ENCODE peak calls at places on chromosome 7, in ten cellular contexts. H is transverse colon; U is CD8-positive, alpha-beta T cell; Y is PC-9; G is cardiac fibroblast; S is hepatocyte; L is foreskin fibroblast; M is Peyer's patch; J is AG04449; W is mammary epithelial cell. X is an unnamed sample.

GRCh38 chr7:11130012-11130411 is 156.3 kb downstream of the PHF14 start:
- DNase-seq in Y (no peak), H (no peak), M (no peak), W (no peak), G (peak; percentile 55), J (peak; percentile 86), U (no peak), L (peak; percentile 3), S (no peak), X (no peak)

GRCh38 chr7:124074007-124074406 is 41.1 kb upstream of the TMEM229A start:
- DNase-seq in Y (no peak), H (no peak), U (no peak), G (peak; percentile 38), J (no peak), L (no peak), S (peak; percentile 37), M (no peak), W (no peak), X (no peak)

GRCh38 chr7:22207724-22208225 is 149.2 kb downstream of the RAPGEF5 start:
- DNase-seq in L (no peak), U (no peak), J (no peak), G (no peak), Y (no peak), S (no peak), M (no peak), W (no peak), H (no peak), X (no peak)

GRCh38 chr7:22220947-22221346 is 136.0 kb downstream of the RAPGEF5 start:
- DNase-seq in S (no peak), Y (no peak), W (no peak), L (no peak), U (no peak), G (peak; percentile 11), M (no peak), J (no peak), H (no peak), X (no peak)

GRCh38 chr7:108066486-108066885 is 63.5 kb upstream of the LAMB1 start:
- DNase-seq in J (no peak), H (no peak), L (no peak), Y (peak; percentile 8), G (no peak), U (no peak), M (no peak), W (peak; percentile 62), S (no peak), X (no peak)

GRCh38 chr7:157995815-157996214 is 591.8 kb downstream of the PTPRN2 start:
- DNase-seq in Y (no peak), L (no peak), G (no peak), J (no peak), H (no peak), U (no peak), W (no peak), S (no peak), M (no peak), X (no peak)

GRCh38 chr7:1986366-1987083 is 246.2 kb downstream of the MAD1L1 start:
- DNase-seq in W (no peak), H (no peak), J (no peak), L (no peak), U (peak; percentile 65), Y (no peak), G (no peak), M (no peak), S (no peak), X (peak; percentile 17)

GRCh38 chr7:115300228-115300870 is 378.5 kb downstream of the MDFIC start:
- DNase-seq in M (no peak), W (peak; percentile 4), H (no peak), L (peak; percentile 54), Y (no peak), G (peak; percentile 11), U (no peak), S (no peak), J (no peak), X (no peak)

GRCh38 chr7:30926323-30926722 is 14.7 kb downstream of the AQP1 start:
- DNase-seq in J (no peak), H (no peak), U (no peak), S (no peak), M (peak; percentile 5), Y (no peak), L (no peak), W (no peak), G (no peak), X (peak; percentile 32)

GRCh38 chr7:27099839-27100225 is 2.7 kb downstream of the HOXA2 start:
- DNase-seq in G (no peak), J (no peak), W (peak; percentile 35), Y (no peak), M (no peak), L (no peak), H (no peak), S (no peak), U (no peak), X (no peak)

GRCh38 chr7:92621026-92621540 is 30.9 kb upstream of the FAM133B start:
- DNase-seq in U (peak; percentile 83), S (peak; percentile 84), L (peak; percentile 85), J (peak; percentile 74), W (peak; percentile 78), Y (peak; percentile 70), M (peak; percentile 32), G (peak; percentile 98), H (peak; percentile 76), X (no peak)

GRCh38 chr7:44838751-44839150 is 9.1 kb downstream of the H2AZ2 start:
- DNase-seq in M (no peak), G (no peak), J (no peak), W (no peak), S (no peak), L (no peak), Y (no peak), H (no peak), U (no peak), X (no peak)

GRCh38 chr7:149524399-149524798 is 26.8 kb upstream of the ZNF746 start:
- DNase-seq in J (no peak), G (no peak), L (no peak), W (peak; percentile 38), H (no peak), U (no peak), S (no peak), Y (no peak), M (no peak), X (no peak)

GRCh38 chr7:115559877-115560276 is 470.7 kb downstream of the TFEC start:
- DNase-seq in U (no peak), G (no peak), H (no peak), L (no peak), J (no peak), Y (no peak), S (no peak), W (no peak), M (no peak), X (no peak)

GRCh38 chr7:42924223-42924877 is 7.6 kb downstream of the PSMA2 start:
- DNase-seq in Y (no peak), G (no peak), L (no peak), U (no peak), J (no peak), M (no peak), S (no peak), H (no peak), W (no peak), X (no peak)

GRCh38 chr7:99949645-99950228 is 20.3 kb upstream of the GJC3 start:
- DNase-seq in S (no peak), H (no peak), G (peak; percentile 40), W (no peak), Y (no peak), M (no peak), L (no peak), J (no peak), U (no peak), X (no peak)

GRCh38 chr7:151735854-151736402 is 141.0 kb downstream of the PRKAG2 start:
- DNase-seq in G (no peak), W (no peak), U (no peak), L (no peak), H (no peak), M (no peak), Y (no peak), S (no peak), J (no peak), X (no peak)

GRCh38 chr7:92835140-92835850 is 1.1 kb downstream of the CDK6 start:
- DNase-seq in Y (peak; percentile 73), U (peak; percentile 45), M (peak; percentile 56), W (peak; percentile 71), G (peak; percentile 81), L (peak; percentile 64), H (peak; percentile 75), S (peak; percentile 78), J (no peak), X (peak; percentile 75)

GRCh38 chr7:71616217-71616616 is 484.3 kb downstream of the GALNT17 start:
- DNase-seq in L (no peak), J (no peak), W (no peak), G (no peak), U (no peak), H (no peak), M (no peak), S (no peak), Y (no peak), X (no peak)

GRCh38 chr7:114085313-114085591 is 166.4 kb upstream of the PPP1R3A start:
- DNase-seq in J (no peak), H (no peak), M (no peak), S (no peak), W (peak; percentile 12), G (no peak), Y (no peak), U (no peak), L (no peak), X (no peak)
- H3K4me3 ChIP-seq in J (peak overlapping the region; percentile 54), H (peak overlapping the region; percentile 71), M (peak overlapping the region; percentile 65), S (peak overlapping the region; percentile 27), W (peak overlapping the region; percentile 38), G (peak overlapping the region; percentile 46), Y (peak overlapping the region; percentile 88), U (peak overlapping the region; percentile 49), L (peak overlapping the region; percentile 96), X (peak overlapping the region; percentile 58)

GRCh38 chr7:98733036-98733435 is 116.0 kb downstream of the NPTX2 start:
- DNase-seq in L (peak; percentile 8), J (no peak), H (peak; percentile 19), W (peak; percentile 20), G (peak; percentile 20), S (peak; percentile 23), M (no peak), Y (peak; percentile 56), U (no peak), X (no peak)
- TF ChIP-seq CTCF in L (peak; percentile 42), J (peak; percentile 32), H (no peak), W (peak; percentile 45), G (peak; percentile 56), S (peak; percentile 36), M (no peak), Y (peak; percentile 73), U (no peak), X (peak; percentile 26)

GRCh38 chr7:140607441-140607989 is 33.1 kb downstream of the DENND2A start:
- DNase-seq in U (no peak), S (peak; percentile 32), L (peak; percentile 53), Y (no peak), J (no peak), H (peak; percentile 36), G (peak; percentile 94), M (no peak), W (peak; percentile 53), X (peak; percentile 54)
- H3K4me3 ChIP-seq in U (no peak overlapping the region), S (no peak overlapping the region), L (no peak overlapping the region), Y (no peak overlapping the region), J (no peak overlapping the region), H (no peak overlapping the region), G (no peak overlapping the region), M (no peak overlapping the region), W (no peak overlapping the region), X (no peak overlapping the region)

DNA sequence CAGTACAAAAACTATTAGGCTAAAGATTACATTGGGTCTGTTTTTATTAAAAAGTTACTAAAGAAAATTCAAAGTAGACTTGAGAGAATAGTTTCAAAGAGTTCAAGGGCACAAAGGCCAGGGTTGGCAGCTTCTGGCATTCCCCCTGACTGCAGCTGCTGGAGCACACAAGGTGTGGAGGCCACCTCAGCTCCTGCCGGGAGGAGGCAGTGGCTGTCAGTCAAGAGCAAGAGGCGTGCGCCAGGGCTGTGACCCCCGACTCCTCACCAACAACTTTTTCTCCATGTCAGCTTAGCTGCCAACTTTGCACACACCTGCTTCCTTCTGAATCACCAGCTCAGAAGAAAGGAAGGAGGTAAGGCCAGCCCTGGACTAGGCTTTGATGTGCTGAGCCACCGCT is 144.6 kb upstream of the PLXNA4 start:
- DNase-seq in L (no peak), S (no peak), H (no peak), W (no peak), G (no peak), U (no peak), J (no peak), M (no peak), Y (no peak), X (no peak)
- TF ChIP-seq CTCF in L (no peak), S (no peak), H (no peak), W (no peak), G (no peak), U (no peak), J (no peak), M (no peak), Y (no peak), X (no peak)